ENCODE peak calls at places on chromosomes 13 and 19, in four cellular contexts. W is HepG2, Y is GM12878, D is K562. H is an unnamed sample.

GRCh38 chr13:74730556-74731331 is 596.5 kb upstream of the KLF12 start:
- DNase-seq in D (no peak), W (no peak), Y (no peak), H (no peak)

GRCh38 chr19:40612831-40613668 is 11.9 kb downstream of the LTBP4 start:
- DNase-seq in D (peak; percentile 84), W (no peak), Y (no peak), H (peak; percentile 99)

GRCh38 chr13:89324582-89324981 is 1653.4 kb downstream of the SLITRK5 start:
- DNase-seq in W (no peak), Y (no peak), D (no peak), H (no peak)

GRCh38 chr19:32870154-32870573 is 597 bp upstream of the SLC7A9 start:
- DNase-seq in D (no peak), Y (no peak), W (peak; percentile 16), H (peak; percentile 58)

GRCh38 chr13:20997301-20998061 is 63.9 kb downstream of the LATS2 start:
- DNase-seq in W (no peak), D (no peak), Y (no peak), H (peak; percentile 19)

GRCh38 chr13:112263152-112263551 is 113.0 kb upstream of the SPACA7 start:
- DNase-seq in D (no peak), W (no peak), Y (no peak), H (no peak)

GRCh38 chr13:30234763-30235162 is 72.6 kb downstream of the KATNAL1 start:
- DNase-seq in D (no peak), W (no peak), Y (no peak), H (no peak)

GRCh38 chr19:40366697-40367561 is 18.4 kb downstream of the PLD3 start:
- DNase-seq in Y (no peak), W (no peak), D (peak; percentile 78), H (peak; percentile 75)

GRCh38 chr19:6576869-6577281 is 14.1 kb downstream of the CD70 start:
- DNase-seq in D (peak; percentile 78), W (no peak), Y (no peak), H (no peak)

GRCh38 chr13:52845334-52845761 is 3.1 kb downstream of the PCDH8 start:
- DNase-seq in D (no peak), Y (no peak), W (no peak), H (no peak)

GRCh38 chr19:1265611-1266115 is 3.5 kb upstream of the CIRBP start:
- DNase-seq in D (peak; percentile 47), Y (no peak), W (no peak), H (no peak)

GRCh38 chr19:11378319-11379189 is 4.1 kb downstream of the SWSAP1 start:
- DNase-seq in W (peak; percentile 48), D (peak; percentile 73), Y (no peak), H (peak; percentile 75)

GRCh38 chr19:10395436-10395835 is 7.9 kb downstream of the CDC37 start:
- DNase-seq in W (no peak), D (no peak), Y (no peak), H (no peak)

GRCh38 chr13:77696006-77696862 is 1.3 kb upstream of the SLAIN1 start:
- DNase-seq in D (no peak), W (no peak), Y (no peak), H (no peak)

GRCh38 chr19:51598159-51598915 is 27.3 kb downstream of the ZNF175 start:
- DNase-seq in W (no peak), D (no peak), Y (no peak), H (no peak)

GRCh38 chr19:48806518-48806817 is 4.4 kb downstream of the BCAT2 start:
- DNase-seq in Y (no peak), D (peak; percentile 79), W (no peak), H (peak; percentile 73)

GRCh38 chr19:41792513-41793413 is 3.6 kb upstream of the CEACAM3 start:
- DNase-seq in Y (no peak), W (peak; percentile 21), D (peak; percentile 72), H (peak; percentile 76)

GRCh38 chr19:8811315-8812172 is 20.6 kb downstream of the ZNF558 start:
- DNase-seq in W (no peak), D (peak; percentile 7), Y (no peak), H (no peak)

GRCh38 chr19:3899531-3900294 is 19.2 kb downstream of the ATCAY start:
- DNase-seq in W (no peak), Y (no peak), D (no peak), H (no peak)

GRCh38 chr19:3904233-3904632 is 23.7 kb downstream of the ATCAY start:
- DNase-seq in Y (no peak), W (no peak), D (no peak), H (no peak)

GRCh38 chr19:3897936-3898335 is 17.5 kb downstream of the ATCAY start:
- DNase-seq in W (no peak), Y (no peak), D (no peak), H (no peak)

GRCh38 chr19:3898426-3898825 is 17.9 kb downstream of the ATCAY start:
- DNase-seq in D (no peak), Y (no peak), W (no peak), H (no peak)

GRCh38 chr19:3902317-3902973 is 22.0 kb downstream of the ATCAY start:
- DNase-seq in D (no peak), W (no peak), Y (no peak), H (no peak)
- TF ChIP-seq CHD2 in D (no peak), W (no peak), Y (no peak), H (no peak)

GRCh38 chr19:35249848-35250711 is 1.3 kb downstream of the LSR start:
- DNase-seq in Y (no peak), W (no peak), D (no peak), H (peak; percentile 39)
- TF ChIP-seq ATF3 in Y (no peak), W (no peak), D (no peak), H (no peak)

GRCh38 chr13:69458013-69458412 is 649.6 kb upstream of the ATXN8OS start:
- DNase-seq in D (no peak), W (no peak), Y (no peak), H (no peak)

GRCh38 chr13:69459346-69459745 is 648.3 kb upstream of the ATXN8OS start:
- DNase-seq in W (no peak), D (no peak), Y (no peak), H (no peak)
- TF ChIP-seq CHD2 in W (no peak), D (no peak), Y (no peak), H (no peak)

GRCh38 chr19:23904406-23904805 is 10.3 kb upstream of the ZNF726 start:
- DNase-seq in Y (no peak), W (no peak), D (no peak), H (no peak)
- TF ChIP-seq ATF3 in Y (no peak), W (no peak), D (no peak), H (no peak)

GRCh38 chr13:98405690-98406344 is 171.1 kb downstream of the STK24 start:
- DNase-seq in D (no peak), W (peak; percentile 5), Y (no peak), H (no peak)
- TF ChIP-seq CHD2 in D (no peak), W (no peak), Y (no peak), H (no peak)

GRCh38 chr13:109332501-109333499 is 453.6 kb downstream of the IRS2 start:
- DNase-seq in W (no peak), D (no peak), Y (no peak), H (no peak)

GRCh38 chr13:109331898-109332297 is 454.5 kb downstream of the IRS2 start:
- DNase-seq in D (no peak), Y (no peak), W (no peak), H (no peak)

GRCh38 chr13:109330941-109331340 is 455.4 kb downstream of the IRS2 start:
- DNase-seq in W (no peak), Y (no peak), D (no peak), H (no peak)

GRCh38 chr13:109336730-109337129 is 449.7 kb downstream of the IRS2 start:
- DNase-seq in W (no peak), Y (no peak), D (no peak), H (no peak)

GRCh38 chr13:109333893-109334651 is 452.3 kb downstream of the IRS2 start:
- DNase-seq in Y (no peak), D (no peak), W (no peak), H (no peak)
- TF ChIP-seq ATF3 in Y (no peak), D (no peak), W (no peak), H (no peak)

GRCh38 chr13:35887028-35887666 is 244.0 kb downstream of the DCLK1 start:
- DNase-seq in D (no peak), W (no peak), Y (no peak), H (peak; percentile 24)

GRCh38 chr13:35891486-35891885 is 239.7 kb downstream of the DCLK1 start:
- DNase-seq in D (no peak), W (no peak), Y (no peak), H (no peak)

GRCh38 chr13:35889560-35889959 is 241.6 kb downstream of the DCLK1 start:
- DNase-seq in W (no peak), D (no peak), Y (no peak), H (no peak)

GRCh38 chr13:35891973-35892441 is 239.2 kb downstream of the DCLK1 start:
- DNase-seq in W (no peak), Y (no peak), D (no peak), H (no peak)

DNA sequence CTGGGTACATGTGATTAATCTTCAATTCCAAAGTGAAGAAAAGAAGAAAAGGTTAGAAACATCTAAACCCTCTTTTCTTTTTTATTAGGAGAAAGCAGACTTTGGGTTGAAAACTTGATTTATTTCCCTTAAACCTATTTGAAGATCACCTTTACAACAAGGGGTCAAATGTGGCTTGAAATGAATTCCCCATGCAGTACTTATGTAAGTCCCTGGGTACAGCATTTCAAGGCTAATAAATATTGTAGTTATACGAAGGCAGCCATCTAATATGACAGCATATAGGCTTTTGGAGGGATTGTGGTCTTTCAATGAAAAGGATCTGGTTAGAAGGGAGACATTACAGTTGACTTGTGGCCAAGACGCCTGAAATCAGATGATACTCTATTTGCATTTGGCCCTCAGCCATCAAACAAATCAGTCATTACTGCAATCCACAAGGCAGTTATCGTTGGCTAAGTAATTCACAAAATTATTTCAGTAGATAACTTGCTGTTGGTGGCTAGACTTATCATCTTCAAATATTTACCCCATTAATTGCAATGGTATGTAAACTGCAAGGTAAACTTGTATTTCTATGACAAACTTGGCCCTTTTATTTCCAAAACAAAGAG is 242.7 kb downstream of the DCLK1 start:
- DNase-seq in Y (no peak), D (no peak), W (no peak), H (no peak)
- TF ChIP-seq CHD2 in Y (no peak), D (no peak), W (no peak), H (no peak)

H was measured in H1.